ENCODE peak calls at places on chromosomes 11 and 22, in four cellular contexts. K is endothelial cell, G is AG04449, Y is fibroblast of pulmonary artery. F is an unnamed sample.

GRCh38 chr22:31678748-31679147 is 16.7 kb upstream of the PISD start:
- DNase-seq in K (no peak), G (no peak), Y (no peak), F (no peak)

GRCh38 chr11:128532016-128532570 is 55.3 kb downstream of the ETS1 start:
- DNase-seq in K (no peak), G (no peak), Y (no peak), F (no peak)

GRCh38 chr22:22410121-22410520 is 98.4 kb downstream of the ZNF280B start:
- DNase-seq in K (no peak), G (no peak), Y (no peak), F (no peak)

GRCh38 chr22:46022881-46023512 is 46.0 kb upstream of the WNT7B start:
- DNase-seq in K (no peak), G (no peak), Y (no peak), F (no peak)

GRCh38 chr22:36986242-36986821 is 32.9 kb downstream of the TST start:
- DNase-seq in K (peak; percentile 25), G (no peak), Y (no peak), F (no peak)

GRCh38 chr11:2416765-2417164 is 16.2 kb downstream of the TSSC4 start:
- DNase-seq in K (no peak), G (no peak), Y (no peak), F (no peak)

GRCh38 chr22:46061431-46062231 is 84.7 kb upstream of the WNT7B start:
- DNase-seq in K (no peak), G (no peak), Y (no peak), F (no peak)

GRCh38 chr11:1326435-1327063 is 17.1 kb upstream of the TOLLIP start:
- DNase-seq in K (no peak), G (no peak), Y (no peak), F (no peak)

GRCh38 chr11:104630352-104630751 is 267.9 kb downstream of the CASP12 start:
- DNase-seq in K (no peak), G (no peak), Y (no peak), F (no peak)

GRCh38 chr11:3859373-3859881 is 4.0 kb downstream of the STIM1 start:
- DNase-seq in K (no peak), G (no peak), Y (no peak), F (no peak)

GRCh38 chr11:79165908-79166307 is 274.9 kb downstream of the TENM4 start:
- DNase-seq in K (no peak), G (no peak), Y (no peak), F (no peak)

GRCh38 chr11:79156031-79156430 is 284.8 kb downstream of the TENM4 start:
- DNase-seq in K (no peak), G (no peak), Y (no peak), F (no peak)

GRCh38 chr11:79157738-79158137 is 283.1 kb downstream of the TENM4 start:
- DNase-seq in K (no peak), G (no peak), Y (no peak), F (no peak)

GRCh38 chr11:79159657-79160450 is 281.0 kb downstream of the TENM4 start:
- DNase-seq in K (no peak), G (no peak), Y (peak; percentile 13), F (no peak)

DNA sequence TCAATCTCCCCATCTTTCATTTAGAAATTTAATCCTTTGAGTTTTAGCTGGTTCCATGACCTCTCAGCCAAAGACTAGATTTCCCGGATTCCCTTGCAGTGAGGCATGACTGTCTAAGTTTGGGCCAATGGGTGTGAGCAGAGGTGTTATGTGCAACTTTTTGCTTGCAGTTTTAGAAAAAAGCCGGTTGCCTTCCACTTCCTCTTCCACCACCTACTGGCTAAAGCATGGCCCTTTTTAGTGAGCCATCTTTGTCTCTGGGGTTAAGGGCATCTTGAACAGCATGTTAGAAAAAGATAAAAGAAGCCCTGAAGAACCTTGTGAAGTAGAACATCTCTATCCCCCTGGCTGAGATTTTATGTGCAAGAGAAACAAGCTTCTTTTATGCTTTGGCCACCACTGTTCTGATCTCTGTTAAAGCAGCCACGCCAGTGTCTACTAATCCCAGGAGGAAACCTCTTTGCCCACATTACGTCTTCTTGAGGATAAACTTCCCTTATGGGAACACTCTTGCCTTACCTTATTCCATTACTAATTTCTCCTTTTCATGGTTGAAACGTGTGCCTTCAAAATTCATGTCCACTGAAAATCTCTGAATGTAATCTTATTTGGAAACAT is 279.9 kb downstream of the TENM4 start:
- DNase-seq in K (no peak), G (no peak), Y (peak; percentile 37), F (no peak)
- TF ChIP-seq CTCF in K (no peak), G (no peak), Y (peak; percentile 61), F (peak; percentile 46)

GRCh38 chr11:59175104-59175503 is 3.2 kb downstream of the DTX4 start:
- DNase-seq in K (no peak), G (no peak), Y (no peak), F (no peak)
- TF ChIP-seq CTCF in K (no peak), G (no peak), Y (no peak), F (no peak)

GRCh38 chr11:65424200-65425104 is 1.9 kb downstream of the NEAT1 start:
- DNase-seq in K (no peak), G (no peak), Y (peak; percentile 79), F (no peak)

GRCh38 chr11:65425971-65426838 is 3.6 kb downstream of the NEAT1 start:
- DNase-seq in K (no peak), G (no peak), Y (peak; percentile 85), F (no peak)

GRCh38 chr11:65423516-65424199 is 1.1 kb downstream of the NEAT1 start:
- DNase-seq in K (no peak), G (no peak), Y (no peak), F (no peak)

GRCh38 chr11:65426839-65427690 is 4.5 kb downstream of the NEAT1 start:
- DNase-seq in K (no peak), G (no peak), Y (peak; percentile 87), F (no peak)

GRCh38 chr11:65425105-65425970 is 2.7 kb downstream of the NEAT1 start:
- DNase-seq in K (no peak), G (no peak), Y (peak; percentile 84), F (no peak)
- TF ChIP-seq CTCF in K (no peak), G (no peak), Y (no peak), F (no peak)

GRCh38 chr11:86068951-86069407 is at the start of gene PICALM:
- DNase-seq in K (peak; percentile 97), G (peak; percentile 93), Y (peak; percentile 99), F (peak; percentile 98)
- TF ChIP-seq CTCF in K (no peak), G (no peak), Y (no peak), F (no peak)

GRCh38 chr11:33256031-33256807 is 962 bp upstream of the HIPK3 start:
- DNase-seq in K (no peak), G (no peak), Y (no peak), F (no peak)

GRCh38 chr11:33256808-33257159 is 397 bp upstream of the HIPK3 start:
- DNase-seq in K (no peak), G (no peak), Y (no peak), F (no peak)

GRCh38 chr11:33257897-33258630 is 883 bp downstream of the HIPK3 start:
- DNase-seq in K (peak; percentile 79), G (no peak), Y (peak; percentile 94), F (peak; percentile 84)

GRCh38 chr11:33258631-33259184 is 1.5 kb downstream of the HIPK3 start:
- DNase-seq in K (no peak), G (no peak), Y (peak; percentile 69), F (no peak)

DNA sequence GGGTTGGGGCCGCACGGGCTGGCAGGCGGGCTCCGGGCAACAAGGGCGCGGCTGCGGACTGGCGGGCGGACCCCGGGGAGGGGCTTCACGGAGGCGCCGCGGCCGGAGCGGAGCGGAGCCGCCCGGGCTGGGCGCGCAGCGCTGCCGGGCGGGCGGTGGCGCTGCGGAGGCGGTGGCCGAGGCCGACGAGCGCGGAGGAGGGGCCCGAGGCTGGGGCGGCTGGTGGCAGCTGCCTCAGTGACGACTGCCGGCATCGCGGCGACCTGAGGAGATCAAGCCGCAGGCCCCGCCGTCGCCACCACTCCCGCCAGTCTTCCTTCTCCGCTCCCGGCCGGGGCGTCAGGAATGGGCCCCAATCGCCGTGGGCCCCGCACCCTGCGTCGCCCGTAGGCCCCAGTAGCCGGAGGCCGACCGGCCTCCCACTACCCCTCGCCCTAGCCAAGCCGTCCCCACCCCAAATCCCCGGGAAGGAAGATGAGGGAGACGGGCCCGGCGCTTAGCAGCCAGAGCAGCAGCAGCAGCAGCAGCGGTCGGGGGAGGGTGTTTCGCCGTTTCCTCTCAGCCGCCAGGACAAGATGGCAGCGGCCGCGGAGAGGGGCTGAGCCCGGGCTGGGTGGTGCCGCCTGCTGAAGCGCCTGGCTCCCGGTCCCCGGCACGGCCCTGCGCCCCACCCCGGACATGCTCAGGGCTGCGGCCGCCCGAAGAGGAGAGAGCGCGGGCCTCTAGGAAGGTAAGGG is at the start of gene HIPK3:
- DNase-seq in K (peak; percentile 89), G (no peak), Y (peak; percentile 75), F (peak; percentile 54)
- TF ChIP-seq CTCF in K (no peak), G (peak; percentile 14), Y (no peak), F (no peak)

GRCh38 chr11:65083834-65084597 is at the start of the genes CDCA5 and ZFPL1:
- DNase-seq in K (peak; percentile 96), G (peak; percentile 59), Y (peak; percentile 97), F (peak; percentile 89)
- TF ChIP-seq CTCF in K (no peak), G (no peak), Y (no peak), F (no peak)

GRCh38 chr11:119491753-119492455 is 68.9 kb upstream of the THY1 start:
- DNase-seq in K (peak; percentile 24), G (no peak), Y (no peak), F (no peak)
- TF ChIP-seq CTCF in K (peak; percentile 74), G (peak; percentile 37), Y (peak; percentile 47), F (peak; percentile 44)

GRCh38 chr11:207213-208176 is at the start of the genes BET1L and RIC8A:
- DNase-seq in K (peak; percentile 93), G (peak; percentile 93), Y (peak; percentile 98), F (peak; percentile 95)
- TF ChIP-seq CTCF in K (no peak), G (no peak), Y (no peak), F (no peak)

GRCh38 chr22:35115515-35115914 is 49.6 kb downstream of the ISX start:
- DNase-seq in K (no peak), G (no peak), Y (no peak), F (no peak)

GRCh38 chr22:35116269-35116668 is 50.3 kb downstream of the ISX start:
- DNase-seq in K (no peak), G (no peak), Y (no peak), F (no peak)

GRCh38 chr22:35114296-35114980 is 48.5 kb downstream of the ISX start:
- DNase-seq in K (no peak), G (no peak), Y (no peak), F (no peak)

GRCh38 chr22:35119494-35119893 is 53.5 kb downstream of the ISX start:
- DNase-seq in K (no peak), G (no peak), Y (no peak), F (no peak)

DNA sequence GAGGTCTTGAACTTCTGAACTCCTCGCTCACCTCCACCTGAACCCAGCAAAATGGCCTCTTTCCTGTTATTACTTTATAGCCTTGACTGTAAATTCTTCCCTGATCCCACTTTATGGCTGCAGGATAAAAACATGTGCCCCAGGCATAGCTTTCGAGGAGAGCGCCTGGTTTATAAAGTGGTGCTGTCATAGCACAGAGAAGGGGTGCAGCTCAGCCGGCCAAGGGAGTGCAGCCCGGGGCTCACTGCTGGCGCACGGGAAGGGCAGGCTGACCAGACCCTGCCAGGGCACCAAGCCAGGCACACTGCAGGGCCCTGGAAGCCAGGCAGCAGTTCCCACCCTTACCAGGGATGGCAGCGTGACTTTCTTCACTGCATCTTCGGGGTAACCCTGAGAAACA is 50.9 kb downstream of the ISX start:
- DNase-seq in K (no peak), G (no peak), Y (no peak), F (no peak)
- TF ChIP-seq CTCF in K (no peak), G (no peak), Y (no peak), F (no peak)

F was measured in AG09319.